ENCODE peak calls at places on chromosomes 3 and 15, in seven cellular contexts. R is GM23338, S is IMR-90, Z is upper lobe of right lung, B is psoas muscle, P is adrenal gland, W is mucosa of descending colon. Q is an unnamed sample. For H3K4me1, the result is how much of the 10 kb centered on the place peaks cover.

GRCh38 chr3:11770105-11770476 is 76.6 kb downstream of the TAMM41 start:
- DNase-seq in W (peak), B (no peak), Z (no peak), P (no peak), R (peak), S (no peak), Q (no peak)

GRCh38 chr3:190193210-190193609 is 72.5 kb upstream of the P3H2 start:
- DNase-seq in W (no peak), P (no peak), S (peak), R (no peak), Z (no peak), B (no peak), Q (no peak)

GRCh38 chr3:112365636-112366035 is 32.7 kb downstream of the CD200 start:
- DNase-seq in R (no peak), P (no peak), B (no peak), Z (no peak), W (no peak), S (no peak), Q (no peak)

GRCh38 chr3:47890037-47890831 is 87.3 kb downstream of the DHX30 start:
- DNase-seq in S (no peak), W (no peak), P (no peak), R (peak), B (no peak), Z (no peak), Q (no peak)

GRCh38 chr15:55379095-55379494 is 29.1 kb downstream of the CCPG1 start:
- DNase-seq in S (no peak), R (no peak), B (no peak), W (no peak), Z (no peak), P (no peak), Q (no peak)

GRCh38 chr3:193812791-193813505 is 219.9 kb downstream of the OPA1 start:
- DNase-seq in P (no peak), S (no peak), B (no peak), Z (no peak), R (peak), W (no peak), Q (no peak)

GRCh38 chr3:51874889-51875288 is 512 bp downstream of the IQCF5 start:
- DNase-seq in P (no peak), Z (no peak), S (no peak), B (no peak), W (no peak), R (no peak), Q (no peak)

GRCh38 chr15:89401636-89402252 is 67.1 kb upstream of the POLG start:
- DNase-seq in P (no peak), W (no peak), B (no peak), S (peak), Z (no peak), R (no peak), Q (no peak)

GRCh38 chr3:179067839-179068238 is 3.8 kb downstream of the ZMAT3 start:
- DNase-seq in S (no peak), W (no peak), B (no peak), Z (no peak), P (no peak), R (no peak), Q (no peak)

GRCh38 chr3:188194327-188194726 is 40.4 kb downstream of the LPP start:
- DNase-seq in Z (no peak), B (no peak), R (no peak), S (peak), W (no peak), P (no peak), Q (no peak)

GRCh38 chr15:77858677-77859490 is 218.6 kb downstream of the TBC1D2B start:
- DNase-seq in W (no peak), P (no peak), S (no peak), B (no peak), R (no peak), Z (peak), Q (no peak)

GRCh38 chr15:82613764-82614163 is 33.4 kb downstream of the CPEB1 start:
- DNase-seq in W (no peak), Z (no peak), R (peak), S (no peak), B (no peak), P (no peak), Q (peak)

GRCh38 chr15:23854535-23855252 is 167.6 kb upstream of the NDN start:
- DNase-seq in Z (no peak), S (no peak), R (peak), P (no peak), B (no peak), W (no peak), Q (no peak)

GRCh38 chr3:35679409-35680080 is 40.2 kb downstream of the ARPP21 start:
- DNase-seq in B (no peak), W (no peak), R (no peak), P (no peak), Z (no peak), S (no peak), Q (no peak)

GRCh38 chr3:195856410-195857084 is 44.8 kb upstream of the MUC4 start:
- DNase-seq in Z (no peak), R (no peak), W (no peak), P (no peak), S (no peak), B (no peak), Q (no peak)

GRCh38 chr3:191387441-191388077 is 57.2 kb upstream of the UTS2B start:
- DNase-seq in P (no peak), B (no peak), W (no peak), Z (no peak), S (no peak), R (no peak), Q (no peak)

GRCh38 chr3:62918752-62919151 is 43.5 kb upstream of the CADPS start:
- DNase-seq in S (no peak), Z (no peak), W (no peak), R (no peak), B (no peak), P (no peak), Q (no peak)

GRCh38 chr15:68580026-68580882 is 1.5 kb downstream of the CORO2B start:
- DNase-seq in W (no peak), S (no peak), Z (no peak), R (no peak), B (peak), P (no peak), Q (no peak)

GRCh38 chr3:122382888-122383666 is at the start of gene MIX23:
- DNase-seq in R (peak), B (peak), S (peak), P (peak), W (peak), Z (peak), Q (peak)

GRCh38 chr3:123390865-123391613 is 57.9 kb downstream of the ADCY5 start:
- DNase-seq in R (no peak), Z (no peak), S (no peak), W (no peak), P (peak), B (peak), Q (no peak)

GRCh38 chr15:61327019-61327631 is 98.0 kb upstream of the RORA start:
- DNase-seq in R (no peak), B (peak), S (no peak), Z (no peak), W (no peak), P (no peak), Q (no peak)

GRCh38 chr3:124438813-124439212 is 291.4 kb upstream of the UMPS start:
- DNase-seq in S (no peak), P (no peak), R (peak), W (no peak), B (no peak), Z (no peak), Q (no peak)

GRCh38 chr3:72699631-72700030 is 148.6 kb downstream of the SHQ1 start:
- DNase-seq in Z (no peak), P (no peak), S (no peak), W (no peak), R (no peak), B (no peak), Q (no peak)

GRCh38 chr3:121508384-121508783 is 37.4 kb downstream of the POLQ start:
- DNase-seq in R (no peak), S (no peak), W (no peak), B (no peak), Z (no peak), P (no peak), Q (no peak)

GRCh38 chr3:184711366-184712247 is at the start of gene MAGEF1:
- DNase-seq in S (peak), Z (peak), R (peak), P (peak), W (peak), B (peak), Q (peak)

GRCh38 chr15:40409366-40409765 is 3.8 kb downstream of the IVD start:
- DNase-seq in P (no peak), R (no peak), S (no peak), B (no peak), Z (no peak), W (no peak), Q (no peak)

GRCh38 chr3:43023766-43024165 is 44.7 kb downstream of the GASK1A start:
- DNase-seq in S (no peak), P (no peak), W (no peak), R (no peak), B (no peak), Z (no peak), Q (no peak)

GRCh38 chr3:195060531-195061385 is 210.2 kb downstream of the XXYLT1 start:
- DNase-seq in R (no peak), W (peak), P (peak), S (no peak), B (no peak), Z (peak), Q (peak)

DNA sequence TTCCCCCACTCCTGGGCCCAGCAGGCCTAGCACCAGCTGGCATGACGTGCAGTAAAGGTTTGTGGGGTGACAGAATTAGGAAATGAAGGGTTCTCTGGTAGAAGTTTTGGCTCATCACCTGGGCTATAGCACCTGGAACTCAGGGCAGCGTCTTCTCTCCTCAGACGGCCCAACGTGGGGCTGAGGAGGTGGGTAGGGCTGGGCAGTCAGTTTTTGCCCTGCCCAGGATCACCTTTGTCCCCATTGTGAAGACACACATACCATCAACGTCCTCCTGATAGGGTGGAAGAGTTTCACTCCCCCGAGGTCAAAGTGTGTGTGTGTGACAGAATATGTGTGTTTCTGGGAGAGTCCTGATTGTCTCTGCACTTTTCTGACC is 12.1 kb downstream of the KBTBD13 start:
- DNase-seq in P (no peak), B (no peak), S (no peak), W (peak), Z (no peak), R (no peak), Q (no peak)
- H3K4me1 ChIP-seq in P (under half), B (under half), S (under half), W (under half), Z (under half), R (under half), Q (half or more)

GRCh38 chr15:74365619-74366445 is 1.6 kb downstream of the CYP11A1 start:
- DNase-seq in Z (peak), W (no peak), P (peak), S (peak), R (peak), B (peak), Q (peak)
- H3K4me3 ChIP-seq in Z (peak), W (no peak), P (peak), S (peak), R (peak), B (peak), Q (peak)

GRCh38 chr3:28226020-28226419 is 15.4 kb upstream of the CMC1 start:
- DNase-seq in Z (no peak), R (no peak), P (no peak), B (no peak), W (no peak), S (no peak), Q (no peak)
- TF ChIP-seq CTCF in Z (no peak), R (no peak), P (no peak), B (no peak), W (no peak), S (no peak), Q (no peak)

GRCh38 chr3:13083898-13084297 is 10.7 kb upstream of the IQSEC1 start:
- DNase-seq in S (no peak), W (no peak), R (no peak), B (no peak), P (no peak), Z (no peak), Q (no peak)

GRCh38 chr3:13082677-13083076 is 9.4 kb upstream of the IQSEC1 start:
- DNase-seq in W (no peak), R (no peak), S (no peak), P (no peak), B (no peak), Z (no peak), Q (no peak)

GRCh38 chr3:13085081-13085845 is 12.0 kb upstream of the IQSEC1 start:
- DNase-seq in S (no peak), B (no peak), W (no peak), Z (no peak), P (no peak), R (no peak), Q (no peak)

GRCh38 chr3:13081603-13082360 is 8.6 kb upstream of the IQSEC1 start:
- DNase-seq in S (no peak), R (no peak), Z (no peak), B (no peak), W (no peak), P (no peak), Q (peak)

DNA sequence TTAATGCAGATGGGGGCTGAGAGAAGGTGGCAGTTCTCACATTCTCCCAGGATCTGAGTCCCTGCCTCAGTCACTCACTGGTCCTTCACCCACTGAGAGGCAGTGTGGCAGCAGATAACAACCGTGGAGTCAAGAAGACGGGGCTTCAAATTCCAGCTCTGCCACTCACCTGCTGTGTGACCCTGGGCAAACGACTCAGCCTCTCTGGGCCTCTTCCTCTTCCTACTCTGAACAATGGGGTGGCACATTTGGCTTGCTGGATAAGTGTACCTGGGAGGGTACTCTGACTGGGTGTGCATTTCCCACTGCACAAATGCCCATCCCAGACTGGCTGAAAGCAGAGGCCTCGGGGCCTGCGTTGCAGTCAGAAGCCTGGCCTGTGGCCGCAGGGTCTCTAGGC is 10.0 kb upstream of the IQSEC1 start:
- DNase-seq in S (no peak), R (no peak), B (no peak), W (no peak), P (no peak), Z (no peak), Q (no peak)
- H3K4me1 ChIP-seq in S (under half), R (under half), B (under half), W (under half), P (under half), Z (under half), Q (under half)

Q was measured in heart right ventricle.